ENCODE peak calls at places on chromosome 21, in ten cellular contexts. Y is cardiac fibroblast, U is lower lobe of right lung, V is mammary epithelial cell, T is tibial nerve, N is nephron progenitor cell, B is fibroblast of mammary gland, A is IMR-90, M is AG04449, C is A549. R is an unnamed sample.
A peak's percentile ranks its signal among the peaks of the same experiment; 100 is the strongest.

GRCh38 chr21:33821580-33822322 is 93.9 kb downstream of the ATP5PO start:
- DNase-seq in Y (no peak), U (no peak), V (no peak), T (no peak), N (no peak), B (no peak), A (no peak), M (no peak), C (no peak), R (no peak)

GRCh38 chr21:42513985-42514882 is 582 bp downstream of the SLC37A1 start:
- DNase-seq in Y (no peak), U (peak; percentile 75), V (peak; percentile 39), T (no peak), N (peak; percentile 60), B (no peak), A (no peak), M (no peak), C (peak; percentile 21), R (no peak)

GRCh38 chr21:42317826-42318746 is 2.9 kb upstream of the TFF3 start:
- DNase-seq in Y (no peak), U (no peak), V (no peak), T (no peak), N (no peak), B (no peak), A (no peak), M (no peak), C (no peak), R (no peak)

GRCh38 chr21:35382696-35383095 is 333.6 kb upstream of the RUNX1 start:
- DNase-seq in Y (no peak), U (no peak), V (no peak), T (no peak), N (no peak), B (no peak), A (no peak), M (no peak), C (no peak), R (no peak)

GRCh38 chr21:36032647-36033406 is 27.5 kb downstream of the SETD4 start:
- DNase-seq in Y (no peak), U (no peak), V (no peak), T (no peak), N (no peak), B (no peak), A (no peak), M (no peak), C (no peak), R (no peak)

GRCh38 chr21:41620541-41620940 is 112.6 kb upstream of the TMPRSS2 start:
- DNase-seq in Y (no peak), U (no peak), V (no peak), T (no peak), N (no peak), B (no peak), A (no peak), M (no peak), C (no peak), R (no peak)

GRCh38 chr21:34743831-34744230 is 75.0 kb downstream of the CLIC6 start:
- DNase-seq in Y (peak; percentile 56), U (no peak), V (peak; percentile 94), T (peak; percentile 78), N (no peak), B (peak; percentile 96), A (peak; percentile 76), M (no peak), C (no peak), R (no peak)

GRCh38 chr21:37198989-37199924 is 67.9 kb downstream of the VPS26C start:
- DNase-seq in Y (no peak), U (no peak), V (peak; percentile 91), T (no peak), N (no peak), B (no peak), A (peak; percentile 78), M (no peak), C (no peak), R (no peak)

GRCh38 chr21:38181101-38181500 is 75.7 kb upstream of the KCNJ15 start:
- DNase-seq in Y (no peak), U (no peak), V (no peak), T (no peak), N (no peak), B (peak; percentile 71), A (no peak), M (no peak), C (no peak), R (no peak)

GRCh38 chr21:34915364-34915834 is 133.7 kb downstream of the RUNX1 start:
- DNase-seq in Y (peak; percentile 25), U (no peak), V (no peak), T (no peak), N (no peak), B (peak; percentile 49), A (peak; percentile 65), M (peak; percentile 45), C (no peak), R (no peak)

GRCh38 chr21:36203603-36203889 is 46.9 kb downstream of the DOP1B start:
- DNase-seq in Y (peak; percentile 64), U (no peak), V (peak; percentile 87), T (no peak), N (no peak), B (peak; percentile 89), A (peak; percentile 92), M (no peak), C (peak; percentile 45), R (peak; percentile 64)

GRCh38 chr21:33041981-33042380 is 16.2 kb downstream of the OLIG2 start:
- DNase-seq in Y (no peak), U (no peak), V (no peak), T (no peak), N (no peak), B (no peak), A (peak; percentile 52), M (no peak), C (no peak), R (no peak)

GRCh38 chr21:42003051-42003461 is 7.1 kb downstream of the ZBTB21 start:
- DNase-seq in Y (no peak), U (no peak), V (peak; percentile 30), T (no peak), N (no peak), B (peak; percentile 90), A (peak; percentile 76), M (no peak), C (no peak), R (no peak)

GRCh38 chr21:42040411-42041180 is 30.4 kb upstream of the ZBTB21 start:
- DNase-seq in Y (peak; percentile 95), U (peak; percentile 24), V (peak; percentile 99), T (no peak), N (no peak), B (peak; percentile 100), A (peak; percentile 100), M (peak; percentile 100), C (peak; percentile 58), R (peak; percentile 100)

GRCh38 chr21:35222541-35222941 is 173.4 kb upstream of the RUNX1 start:
- DNase-seq in Y (peak; percentile 43), U (no peak), V (no peak), T (no peak), N (no peak), B (no peak), A (no peak), M (no peak), C (no peak), R (no peak)

GRCh38 chr21:35530726-35531125 is 481.6 kb upstream of the RUNX1 start:
- DNase-seq in Y (no peak), U (no peak), V (no peak), T (no peak), N (no peak), B (no peak), A (no peak), M (no peak), C (no peak), R (no peak)

GRCh38 chr21:33566514-33566913 is 22.0 kb downstream of the DONSON start:
- DNase-seq in Y (no peak), U (no peak), V (no peak), T (no peak), N (no peak), B (no peak), A (peak; percentile 21), M (no peak), C (no peak), R (no peak)

GRCh38 chr21:23017989-23018388 is 2019.8 kb downstream of the NCAM2 start:
- DNase-seq in Y (no peak), U (no peak), V (no peak), T (no peak), N (no peak), B (no peak), A (no peak), M (no peak), C (no peak), R (no peak)

DNA sequence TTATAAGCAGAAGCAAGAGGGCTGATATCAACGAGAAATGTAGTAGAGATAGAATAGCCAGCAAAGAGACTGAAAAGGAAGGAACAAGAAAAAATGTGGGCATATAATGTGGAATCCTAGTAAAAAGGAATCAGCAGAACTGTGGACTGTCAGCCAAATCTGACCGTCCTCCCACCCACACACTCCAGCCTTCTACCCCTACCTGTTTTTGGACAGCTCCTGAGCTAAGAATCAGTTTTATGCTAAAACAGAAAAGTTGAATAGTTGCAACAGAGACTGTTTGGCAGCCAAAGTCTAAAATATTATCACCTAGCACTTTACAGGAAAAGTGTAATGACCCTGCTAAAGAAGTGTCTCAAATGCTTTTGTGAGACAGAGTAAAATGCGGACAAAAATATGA is 533.3 kb upstream of the CXADR start:
- DNase-seq in Y (no peak), U (no peak), V (no peak), T (no peak), N (no peak), B (no peak), A (no peak), M (no peak), C (no peak), R (no peak)
- TF ChIP-seq CTCF in Y (no peak), U (no peak), V (no peak), T (no peak), N (no peak), B (no peak), A (no peak), M (no peak), C (no peak), R (no peak)

GRCh38 chr21:31456201-31456600 is 112.1 kb upstream of the TIAM1 start:
- DNase-seq in Y (no peak), U (no peak), V (no peak), T (no peak), N (no peak), B (no peak), A (no peak), M (no peak), C (no peak), R (no peak)
- TF ChIP-seq CTCF in Y (no peak), U (no peak), V (no peak), T (no peak), N (no peak), B (no peak), A (no peak), M (no peak), C (no peak), R (no peak)

DNA sequence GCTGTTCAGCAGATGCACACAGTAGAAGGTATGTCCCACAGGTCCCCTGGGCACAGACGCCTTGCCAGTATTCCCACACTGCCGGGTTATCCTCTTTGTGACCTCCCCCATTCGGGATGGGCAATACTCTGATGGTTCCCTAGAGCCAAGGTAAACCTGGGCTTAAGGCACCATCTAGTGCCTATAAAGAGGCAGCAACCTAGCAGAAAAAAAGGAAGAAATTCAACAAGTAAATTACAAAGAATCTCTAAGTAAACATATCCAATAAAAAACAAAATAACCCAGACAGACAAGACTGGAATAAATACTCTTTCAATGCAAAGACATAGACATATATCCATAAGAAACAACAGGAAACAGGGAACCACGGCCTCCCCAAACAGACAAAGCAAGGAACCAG is 39.4 kb downstream of the HSF2BP start:
- DNase-seq in Y (no peak), U (no peak), V (no peak), T (no peak), N (no peak), B (no peak), A (no peak), M (no peak), C (peak; percentile 78), R (no peak)
- TF ChIP-seq CTCF in Y (peak; percentile 26), U (no peak), V (peak; percentile 18), T (no peak), N (no peak), B (peak; percentile 16), A (peak; percentile 27), M (no peak), C (no peak), R (peak; percentile 20)

GRCh38 chr21:26844258-26845065 is 747 bp downstream of the ADAMTS1 start:
- DNase-seq in Y (peak; percentile 62), U (peak; percentile 57), V (peak; percentile 64), T (peak; percentile 29), N (peak; percentile 67), B (no peak), A (peak; percentile 22), M (no peak), C (peak; percentile 33), R (no peak)
- TF ChIP-seq CTCF in Y (no peak), U (no peak), V (no peak), T (no peak), N (no peak), B (no peak), A (no peak), M (peak; percentile 41), C (no peak), R (peak; percentile 28)

R was measured in AG04450.